ENCODE peak calls at places on chromosomes 7 and 10, in ten cellular contexts. J is effector memory CD4-positive, alpha-beta T cell; Q is testis; T is colonic mucosa; V is H9; A is small intestine; S is foreskin keratinocyte; Z is left ventricle myocardium inferior; D is GM23338; L is naive thymus-derived CD4-positive, alpha-beta T cell. W is an unnamed sample. For H3K4me1, the result is how much of the 10 kb centered on the place peaks cover.

GRCh38 chr10:6843477-6843876 is 263.4 kb upstream of the PRKCQ start:
- DNase-seq in J (no peak), Q (no peak), T (no peak), V (no peak), A (no peak), S (no peak), Z (no peak), D (no peak), L (no peak), W (no peak)

GRCh38 chr10:86757110-86757790 is 831 bp downstream of the BMPR1A start:
- DNase-seq in J (no peak), Q (peak), T (peak), V (no peak), A (peak), S (peak), Z (peak), D (peak), L (no peak), W (peak)

GRCh38 chr10:44049301-44050015 is 335.4 kb downstream of the CXCL12 start:
- DNase-seq in J (no peak), Q (no peak), T (no peak), V (no peak), A (no peak), S (no peak), Z (no peak), D (no peak), L (no peak), W (no peak)

GRCh38 chr7:48052748-48053147 is 17.4 kb downstream of the C7orf57 start:
- DNase-seq in J (no peak), Q (no peak), T (no peak), V (no peak), A (peak), S (peak), Z (no peak), D (no peak), L (no peak), W (peak)

GRCh38 chr7:94436018-94436604 is 41.4 kb downstream of the COL1A2 start:
- DNase-seq in J (peak), Q (peak), T (peak), V (peak), A (peak), S (peak), Z (no peak), D (peak), L (no peak), W (peak)

GRCh38 chr10:7577206-7577978 is 89.4 kb downstream of the ITIH5 start:
- DNase-seq in J (no peak), Q (no peak), T (no peak), V (no peak), A (no peak), S (no peak), Z (no peak), D (no peak), L (no peak), W (no peak)

GRCh38 chr10:95567903-95568630 is 6.9 kb upstream of the SORBS1 start:
- DNase-seq in J (no peak), Q (no peak), T (no peak), V (no peak), A (peak), S (no peak), Z (no peak), D (no peak), L (no peak), W (no peak)

GRCh38 chr7:30563326-30563942 is 31.2 kb upstream of the GARS1 start:
- DNase-seq in J (no peak), Q (no peak), T (no peak), V (no peak), A (no peak), S (peak), Z (no peak), D (no peak), L (no peak), W (no peak)

GRCh38 chr7:18421297-18422004 is 74.1 kb upstream of the HDAC9 start:
- DNase-seq in J (no peak), Q (no peak), T (no peak), V (no peak), A (no peak), S (no peak), Z (no peak), D (no peak), L (no peak), W (no peak)

GRCh38 chr10:84783386-84783785 is 455.0 kb downstream of the CCSER2 start:
- DNase-seq in J (no peak), Q (peak), T (no peak), V (peak), A (peak), S (peak), Z (no peak), D (peak), L (no peak), W (no peak)

GRCh38 chr7:23474829-23475578 is 4.7 kb upstream of the IGF2BP3 start:
- DNase-seq in J (no peak), Q (no peak), T (no peak), V (no peak), A (no peak), S (peak), Z (no peak), D (no peak), L (no peak), W (no peak)

GRCh38 chr10:14184841-14185500 is 145.8 kb downstream of the FRMD4A start:
- DNase-seq in J (peak), Q (no peak), T (no peak), V (no peak), A (peak), S (peak), Z (no peak), D (peak), L (peak), W (peak)

GRCh38 chr10:120012133-120012405 is 119.5 kb downstream of the SEC23IP start:
- DNase-seq in J (no peak), Q (no peak), T (no peak), V (no peak), A (no peak), S (no peak), Z (no peak), D (no peak), L (no peak), W (no peak)

GRCh38 chr7:48016641-48017040 is 12.3 kb downstream of the SUN3 start:
- DNase-seq in J (no peak), Q (no peak), T (no peak), V (no peak), A (no peak), S (no peak), Z (no peak), D (no peak), L (no peak), W (no peak)

GRCh38 chr10:22253578-22253882 is 35.7 kb upstream of the EBLN1 start:
- DNase-seq in J (peak), Q (peak), T (peak), V (no peak), A (peak), S (no peak), Z (peak), D (peak), L (peak), W (peak)

GRCh38 chr7:107725138-107725740 is 18.7 kb upstream of the CBLL1 start:
- DNase-seq in J (no peak), Q (peak), T (peak), V (no peak), A (peak), S (peak), Z (no peak), D (peak), L (no peak), W (peak)

GRCh38 chr7:150971242-150972048 is 6.7 kb downstream of the KCNH2 start:
- DNase-seq in J (no peak), Q (peak), T (no peak), V (no peak), A (peak), S (no peak), Z (peak), D (no peak), L (no peak), W (no peak)

GRCh38 chr10:69769395-69769989 is 32.2 kb upstream of the COL13A1 start:
- DNase-seq in J (no peak), Q (peak), T (no peak), V (peak), A (peak), S (peak), Z (no peak), D (peak), L (no peak), W (no peak)

GRCh38 chr10:133258066-133258817 is 18.4 kb downstream of the ADAM8 start:
- DNase-seq in J (no peak), Q (no peak), T (peak), V (no peak), A (peak), S (no peak), Z (no peak), D (no peak), L (no peak), W (peak)

GRCh38 chr7:29095666-29096560 is 50.4 kb downstream of the CPVL start:
- DNase-seq in J (no peak), Q (no peak), T (no peak), V (no peak), A (no peak), S (no peak), Z (no peak), D (no peak), L (no peak), W (no peak)

GRCh38 chr7:156652886-156653568 is 12.5 kb downstream of the RNF32 start:
- DNase-seq in J (no peak), Q (no peak), T (no peak), V (no peak), A (no peak), S (peak), Z (no peak), D (no peak), L (no peak), W (no peak)

GRCh38 chr10:86066696-86067095 is 299.9 kb downstream of the GRID1 start:
- DNase-seq in J (no peak), Q (no peak), T (no peak), V (no peak), A (no peak), S (no peak), Z (no peak), D (no peak), L (no peak), W (no peak)

GRCh38 chr7:27202018-27202740 is 2.3 kb upstream of the HOXA13 start:
- DNase-seq in J (no peak), Q (no peak), T (peak), V (no peak), A (no peak), S (no peak), Z (no peak), D (no peak), L (no peak), W (no peak)

GRCh38 chr7:47516985-47517590 is 64.8 kb downstream of the TNS3 start:
- DNase-seq in J (no peak), Q (no peak), T (peak), V (no peak), A (peak), S (no peak), Z (no peak), D (no peak), L (no peak), W (no peak)

GRCh38 chr10:95445223-95445836 is 115.8 kb downstream of the SORBS1 start:
- DNase-seq in J (no peak), Q (peak), T (peak), V (no peak), A (peak), S (peak), Z (peak), D (no peak), L (no peak), W (no peak)

GRCh38 chr7:27159278-27160146 is 3.0 kb upstream of the HOXA7 start:
- DNase-seq in J (no peak), Q (no peak), T (no peak), V (peak), A (no peak), S (peak), Z (peak), D (no peak), L (no peak), W (no peak)

GRCh38 chr7:405489-406211 is 114.0 kb downstream of the PDGFA start:
- DNase-seq in J (no peak), Q (no peak), T (no peak), V (peak), A (no peak), S (no peak), Z (peak), D (no peak), L (no peak), W (no peak)

GRCh38 chr7:978049-978346 is 2.6 kb upstream of the COX19 start:
- DNase-seq in J (no peak), Q (no peak), T (no peak), V (no peak), A (no peak), S (no peak), Z (no peak), D (no peak), L (no peak), W (no peak)

GRCh38 chr10:102714621-102715455 is at the start of gene SFXN2:
- DNase-seq in J (peak), Q (peak), T (peak), V (no peak), A (no peak), S (no peak), Z (no peak), D (peak), L (no peak), W (peak)

GRCh38 chr10:100655760-100656421 is 89.5 kb upstream of the PAX2 start:
- DNase-seq in J (no peak), Q (no peak), T (no peak), V (no peak), A (no peak), S (no peak), Z (no peak), D (no peak), L (no peak), W (no peak)

GRCh38 chr7:15870337-15870736 is 183.9 kb upstream of the MEOX2 start:
- DNase-seq in J (no peak), Q (no peak), T (no peak), V (no peak), A (peak), S (no peak), Z (no peak), D (no peak), L (no peak), W (no peak)

GRCh38 chr10:5105626-5106025 is 11.4 kb downstream of the AKR1C3 start:
- DNase-seq in J (no peak), Q (no peak), T (no peak), V (no peak), A (peak), S (no peak), Z (no peak), D (no peak), L (no peak), W (no peak)

GRCh38 chr10:132641401-132641800 is 103.8 kb downstream of the INPP5A start:
- DNase-seq in J (no peak), Q (no peak), T (no peak), V (peak), A (no peak), S (no peak), Z (peak), D (no peak), L (no peak), W (no peak)

GRCh38 chr7:45590679-45591057 is 16.5 kb downstream of the ADCY1 start:
- DNase-seq in J (no peak), Q (no peak), T (no peak), V (peak), A (no peak), S (no peak), Z (no peak), D (no peak), L (no peak), W (no peak)

GRCh38 chr7:31648288-31648687 is 38.7 kb upstream of the PPP1R17 start:
- DNase-seq in J (no peak), Q (no peak), T (no peak), V (no peak), A (no peak), S (peak), Z (no peak), D (peak), L (no peak), W (no peak)
- H3K4me1 ChIP-seq in J (under half), Q (under half), T (under half), V (under half), A (under half), S (under half), Z (under half), D (under half), L (under half), W (under half)

GRCh38 chr7:130228840-130229239 is 21.2 kb downstream of the SSMEM1 start:
- DNase-seq in J (no peak), Q (no peak), T (no peak), V (no peak), A (no peak), S (no peak), Z (no peak), D (no peak), L (no peak), W (no peak)
- H3K4me1 ChIP-seq in J (under half), Q (under half), T (under half), V (under half), A (under half), S (under half), Z (under half), D (under half), L (under half), W (under half)

GRCh38 chr10:74234569-74234968 is 83.5 kb downstream of the ADK start:
- DNase-seq in J (no peak), Q (no peak), T (no peak), V (no peak), A (no peak), S (no peak), Z (no peak), D (no peak), L (no peak), W (peak)
- H3K4me1 ChIP-seq in J (under half), Q (under half), T (under half), V (under half), A (under half), S (under half), Z (under half), D (under half), L (under half), W (under half)

GRCh38 chr10:75865413-75865812 is 434.0 kb downstream of the LRMDA start:
- DNase-seq in J (no peak), Q (no peak), T (no peak), V (no peak), A (no peak), S (peak), Z (no peak), D (no peak), L (no peak), W (no peak)

GRCh38 chr10:75860009-75860408 is 428.6 kb downstream of the LRMDA start:
- DNase-seq in J (no peak), Q (peak), T (no peak), V (no peak), A (no peak), S (no peak), Z (no peak), D (no peak), L (no peak), W (no peak)

GRCh38 chr10:75870039-75870645 is 438.7 kb downstream of the LRMDA start:
- DNase-seq in J (no peak), Q (no peak), T (no peak), V (no peak), A (no peak), S (peak), Z (no peak), D (no peak), L (no peak), W (no peak)

GRCh38 chr10:75868601-75869000 is 437.2 kb downstream of the LRMDA start:
- DNase-seq in J (no peak), Q (no peak), T (no peak), V (no peak), A (no peak), S (no peak), Z (no peak), D (no peak), L (no peak), W (no peak)

DNA sequence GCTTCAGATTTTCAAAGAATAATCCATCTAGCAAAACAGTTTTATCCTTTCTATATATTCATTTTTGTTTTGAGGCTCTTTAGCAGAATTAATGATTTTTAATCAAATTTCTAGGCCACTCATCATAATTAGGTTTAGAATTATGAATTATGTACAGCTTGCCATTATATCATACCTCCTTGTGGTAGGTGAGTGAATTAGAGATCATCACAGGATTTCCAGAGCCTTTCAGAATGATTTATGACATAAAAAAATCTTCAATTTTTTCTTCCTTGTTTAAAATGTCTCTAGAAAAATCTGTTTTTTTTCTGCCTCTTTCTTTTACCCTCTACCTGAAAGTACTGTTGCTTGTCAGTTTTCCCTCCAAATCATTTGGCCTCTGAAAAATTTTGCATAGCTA is 433.3 kb downstream of the LRMDA start:
- DNase-seq in J (no peak), Q (no peak), T (no peak), V (no peak), A (no peak), S (no peak), Z (no peak), D (no peak), L (no peak), W (no peak)
- H3K4me1 ChIP-seq in J (under half), Q (under half), T (under half), V (under half), A (under half), S (under half), Z (under half), D (under half), L (under half), W (under half)

GRCh38 chr10:63260103-63260859 is 127.2 kb downstream of the NRBF2 start:
- DNase-seq in J (no peak), Q (no peak), T (no peak), V (no peak), A (peak), S (no peak), Z (no peak), D (no peak), L (no peak), W (no peak)
- H3K4me1 ChIP-seq in J (under half), Q (under half), T (under half), V (under half), A (under half), S (under half), Z (half or more), D (half or more), L (half or more), W (half or more)

GRCh38 chr7:70568674-70569334 is 563.1 kb upstream of the GALNT17 start:
- DNase-seq in J (no peak), Q (peak), T (peak), V (no peak), A (peak), S (no peak), Z (peak), D (no peak), L (no peak), W (no peak)
- H3K4me1 ChIP-seq in J (under half), Q (under half), T (under half), V (under half), A (under half), S (under half), Z (under half), D (under half), L (under half), W (under half)

W was measured in CD4-positive, alpha-beta memory T cell.